ENCODE peak calls at places on chromosomes 13 and 19, in eight cellular contexts. R is brain microvascular endothelial cell; H is esophagus squamous epithelium; V is ELR; Y is effector CD4-positive, alpha-beta T cell; P is left ventricle myocardium inferior; W is HFF-Myc; U is ecto neural progenitor cell. L is an unnamed sample.

GRCh38 chr19:18164072-18164471 is 9.5 kb upstream of the IFI30 start:
- DNase-seq in R (no peak), H (no peak), V (no peak), Y (no peak), P (no peak), W (no peak), U (no peak), L (no peak)

GRCh38 chr19:11035441-11036377 is 53.6 kb upstream of the LDLR start:
- DNase-seq in R (peak; percentile 82), H (peak; percentile 44), V (peak; percentile 85), Y (peak; percentile 81), P (peak; percentile 89), W (peak; percentile 80), U (peak; percentile 86), L (peak; percentile 75)

GRCh38 chr13:73335226-73335625 is 276.4 kb downstream of the KLF5 start:
- DNase-seq in R (peak; percentile 25), H (no peak), V (peak; percentile 94), Y (no peak), P (no peak), W (peak; percentile 71), U (no peak), L (no peak)

GRCh38 chr19:14048439-14049153 is 13.3 kb downstream of the PALM3 start:
- DNase-seq in R (peak; percentile 16), H (no peak), V (peak; percentile 64), Y (peak; percentile 69), P (peak; percentile 44), W (no peak), U (peak; percentile 68), L (peak; percentile 73)

GRCh38 chr13:40495620-40496001 is 170.8 kb downstream of the FOXO1 start:
- DNase-seq in R (no peak), H (no peak), V (no peak), Y (no peak), P (no peak), W (no peak), U (no peak), L (no peak)

GRCh38 chr19:447064-447426 is 13.8 kb downstream of the SHC2 start:
- DNase-seq in R (no peak), H (no peak), V (no peak), Y (no peak), P (no peak), W (no peak), U (no peak), L (no peak)

GRCh38 chr19:9972103-9972502 is 35.8 kb upstream of the OLFM2 start:
- DNase-seq in R (no peak), H (no peak), V (no peak), Y (no peak), P (no peak), W (no peak), U (no peak), L (no peak)

GRCh38 chr13:73421310-73421912 is 362.6 kb downstream of the KLF5 start:
- DNase-seq in R (no peak), H (no peak), V (peak; percentile 70), Y (no peak), P (no peak), W (no peak), U (no peak), L (no peak)

GRCh38 chr13:98225036-98225940 is 48.2 kb upstream of the RNF113B start:
- DNase-seq in R (no peak), H (no peak), V (no peak), Y (no peak), P (no peak), W (no peak), U (no peak), L (no peak)

GRCh38 chr13:78867655-78868054 is 208.7 kb upstream of the OBI1 start:
- DNase-seq in R (no peak), H (no peak), V (no peak), Y (no peak), P (no peak), W (no peak), U (no peak), L (no peak)

GRCh38 chr19:12647490-12648071 is 19.0 kb downstream of the MAN2B1 start:
- DNase-seq in R (peak; percentile 16), H (no peak), V (peak; percentile 41), Y (no peak), P (no peak), W (no peak), U (peak; percentile 79), L (no peak)

GRCh38 chr13:50357586-50358118 is 342.4 kb downstream of the KCNRG start:
- DNase-seq in R (peak; percentile 83), H (no peak), V (peak; percentile 45), Y (no peak), P (no peak), W (peak; percentile 20), U (no peak), L (no peak)

GRCh38 chr13:32622827-32623226 is 36.6 kb downstream of the PDS5B start:
- DNase-seq in R (no peak), H (no peak), V (no peak), Y (no peak), P (no peak), W (no peak), U (no peak), L (no peak)

GRCh38 chr19:30672926-30673325 is 300.7 kb downstream of the ZNF536 start:
- DNase-seq in R (no peak), H (no peak), V (no peak), Y (no peak), P (no peak), W (no peak), U (no peak), L (no peak)

GRCh38 chr19:18254546-18255500 is 19.4 kb downstream of the IQCN start:
- DNase-seq in R (no peak), H (no peak), V (no peak), Y (no peak), P (no peak), W (no peak), U (no peak), L (no peak)

GRCh38 chr19:49436381-49437017 is 4.8 kb downstream of the SLC17A7 start:
- DNase-seq in R (no peak), H (no peak), V (peak; percentile 42), Y (no peak), P (no peak), W (no peak), U (peak; percentile 85), L (no peak)

GRCh38 chr19:797528-798414 is 519 bp downstream of the PTBP1 start:
- DNase-seq in R (peak; percentile 65), H (peak; percentile 56), V (peak; percentile 94), Y (peak; percentile 75), P (peak; percentile 91), W (peak; percentile 35), U (peak; percentile 92), L (peak; percentile 84)

GRCh38 chr13:37163626-37164365 is 58.3 kb upstream of the CSNK1A1L start:
- DNase-seq in R (no peak), H (no peak), V (no peak), Y (no peak), P (no peak), W (no peak), U (no peak), L (no peak)

L was measured in activated CD4-positive, CD25-positive, alpha-beta regulatory T cell.